ENCODE peak calls at places on chromosome 11, in four cellular contexts. Q, N, Y and M are unnamed samples.

GRCh38 chr11:125372088-125372487 is 124.0 kb downstream of the FEZ1 start:
- DNase-seq in Q (peak; percentile 40), Y (no peak), N (no peak), M (no peak)

GRCh38 chr11:125974284-125974683 is 28.4 kb downstream of the VSIG10L2 start:
- DNase-seq in N (no peak), Q (no peak), Y (no peak), M (no peak)

GRCh38 chr11:41383768-41384167 is 75.7 kb downstream of the LRRC4C start:
- DNase-seq in Y (no peak), N (no peak), Q (no peak), M (no peak)

GRCh38 chr11:38835986-38836385 is 2237.9 kb upstream of the RAG2 start:
- DNase-seq in Y (no peak), Q (no peak), N (no peak), M (no peak)

GRCh38 chr11:122724520-122724919 is 69.0 kb downstream of the UBASH3B start:
- DNase-seq in Y (no peak), N (no peak), Q (no peak), M (no peak)

GRCh38 chr11:116648229-116649174 is 124.3 kb downstream of the BUD13 start:
- DNase-seq in Q (no peak), N (no peak), Y (no peak), M (no peak)

GRCh38 chr11:80163011-80163410 is 722.2 kb upstream of the TENM4 start:
- DNase-seq in N (no peak), Y (peak; percentile 32), Q (no peak), M (peak; percentile 42)

GRCh38 chr11:87150936-87151335 is 113.2 kb downstream of the TMEM135 start:
- DNase-seq in Y (no peak), Q (no peak), N (no peak), M (no peak)

GRCh38 chr11:42625757-42626156 is 686.0 kb upstream of the API5 start:
- DNase-seq in N (no peak), Q (no peak), Y (no peak), M (no peak)

GRCh38 chr11:46446343-46446751 is 54.8 kb upstream of the CHRM4 start:
- DNase-seq in N (no peak), Q (no peak), Y (no peak), M (no peak)

GRCh38 chr11:47726878-47727514 is 11.8 kb upstream of the AGBL2 start:
- DNase-seq in Q (no peak), Y (no peak), N (no peak), M (no peak)

GRCh38 chr11:70740475-70740825 is 342.1 kb downstream of the CTTN start:
- DNase-seq in N (no peak), Y (no peak), Q (no peak), M (no peak)

GRCh38 chr11:35387341-35387982 is 31.9 kb downstream of the SLC1A2 start:
- DNase-seq in Y (no peak), N (no peak), Q (no peak), M (no peak)

GRCh38 chr11:35077709-35078695 is 61.0 kb upstream of the CD44 start:
- DNase-seq in N (peak; percentile 33), Q (no peak), Y (peak; percentile 82), M (peak; percentile 79)

GRCh38 chr11:126564588-126564987 is 209.1 kb downstream of the ST3GAL4 start:
- DNase-seq in Y (no peak), N (no peak), Q (no peak), M (no peak)

GRCh38 chr11:101127348-101127698 is 2.3 kb downstream of the PGR start:
- DNase-seq in Y (no peak), Q (no peak), N (no peak), M (no peak)

GRCh38 chr11:3196161-3197043 is 22.2 kb downstream of the MRGPRG start:
- DNase-seq in N (no peak), Q (peak; percentile 75), Y (no peak), M (no peak)

GRCh38 chr11:18307461-18308139 is 14.3 kb downstream of the HPS5 start:
- DNase-seq in Q (no peak), Y (no peak), N (no peak), M (peak; percentile 42)

GRCh38 chr11:1073261-1073724 is 1.4 kb upstream of the MUC2 start:
- DNase-seq in Y (peak; percentile 17), Q (peak; percentile 87), N (no peak), M (peak; percentile 57)

GRCh38 chr11:85718991-85719807 is 33.2 kb upstream of the CCDC89 start:
- DNase-seq in Y (peak; percentile 93), N (no peak), Q (no peak), M (peak; percentile 75)

GRCh38 chr11:82556210-82556609 is 177.5 kb downstream of the FAM181B start:
- DNase-seq in N (no peak), Y (no peak), Q (no peak), M (no peak)

GRCh38 chr11:35012467-35013191 is 96.2 kb downstream of the PDHX start:
- DNase-seq in Q (no peak), Y (no peak), N (no peak), M (no peak)

GRCh38 chr11:3855808-3856491 is 486 bp downstream of the STIM1 start:
- DNase-seq in N (no peak), Y (no peak), Q (peak; percentile 95), M (no peak)

GRCh38 chr11:42138454-42138853 is 679.0 kb upstream of the LRRC4C start:
- DNase-seq in Q (no peak), Y (no peak), N (no peak), M (no peak)

GRCh38 chr11:111623527-111624030 is 21.3 kb downstream of the SIK2 start:
- DNase-seq in Q (no peak), Y (no peak), N (no peak), M (no peak)

GRCh38 chr11:128533473-128533872 is 53.9 kb downstream of the ETS1 start:
- DNase-seq in N (no peak), Y (no peak), Q (no peak), M (no peak)

GRCh38 chr11:16542353-16542752 is 186.0 kb upstream of the SOX6 start:
- DNase-seq in Y (no peak), N (no peak), Q (no peak), M (no peak)

GRCh38 chr11:67489860-67490726 is 7.3 kb downstream of the AIP start:
- DNase-seq in Y (no peak), N (no peak), Q (peak; percentile 74), M (no peak)

GRCh38 chr11:125300791-125301218 is 136.3 kb downstream of the PKNOX2 start:
- DNase-seq in Y (peak; percentile 71), N (no peak), Q (no peak), M (peak; percentile 79)

GRCh38 chr11:35389897-35390462 is 29.4 kb downstream of the SLC1A2 start:
- DNase-seq in Y (no peak), Q (no peak), N (no peak), M (no peak)

GRCh38 chr11:105900515-105901035 is 121.5 kb downstream of the MSANTD4 start:
- DNase-seq in Y (no peak), Q (no peak), N (no peak), M (no peak)

GRCh38 chr11:118193910-118194566 is 17.6 kb upstream of the SCN2B start:
- DNase-seq in N (no peak), Y (no peak), Q (no peak), M (no peak)

GRCh38 chr11:33266418-33267215 is 9.4 kb downstream of the HIPK3 start:
- DNase-seq in Y (peak; percentile 85), N (no peak), Q (no peak), M (no peak)

GRCh38 chr11:124788521-124788920 is 11.7 kb downstream of the MSANTD2 start:
- DNase-seq in Q (no peak), N (no peak), Y (no peak), M (no peak)

GRCh38 chr11:129230006-129230405 is 37.9 kb upstream of the ARHGAP32 start:
- DNase-seq in Y (no peak), N (no peak), Q (no peak), M (no peak)

GRCh38 chr11:1531961-1532586 is 40.0 kb downstream of the DUSP8 start:
- DNase-seq in Q (no peak), Y (no peak), N (no peak), M (peak; percentile 63)

DNA sequence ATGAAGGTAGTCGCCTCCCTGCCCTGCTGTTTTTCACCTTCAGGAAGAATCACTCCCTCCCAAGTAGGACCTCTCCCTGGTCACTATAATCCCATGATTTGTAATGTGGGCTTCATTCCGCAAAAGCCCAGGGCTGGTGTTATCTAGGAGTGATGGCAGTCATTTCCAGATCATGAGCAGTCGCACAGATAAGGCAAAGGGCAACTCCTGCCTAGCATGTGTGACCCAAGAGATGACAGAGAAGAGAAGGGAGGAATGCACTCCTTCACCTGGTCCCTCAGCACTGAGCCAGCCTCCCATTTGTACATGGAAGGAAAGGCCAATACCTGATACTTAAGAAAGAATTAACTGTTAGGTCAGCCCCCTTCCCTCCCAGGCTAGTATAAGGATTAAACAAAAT is 102.9 kb downstream of the RPL27A start:
- DNase-seq in Q (no peak), N (no peak), Y (no peak), M (no peak)
- H3K27ac ChIP-seq in Q (no peak overlapping the region), N (no peak overlapping the region), Y (no peak overlapping the region), M (no peak overlapping the region)

GRCh38 chr11:75051043-75051442 is 45.6 kb downstream of the OR2AT4 start:
- DNase-seq in N (no peak), Y (no peak), Q (no peak), M (no peak)

GRCh38 chr11:75055511-75055910 is 41.2 kb downstream of the OR2AT4 start:
- DNase-seq in Q (no peak), Y (no peak), N (no peak), M (no peak)

GRCh38 chr11:75056806-75057205 is 39.9 kb downstream of the OR2AT4 start:
- DNase-seq in Y (no peak), N (no peak), Q (no peak), M (no peak)

GRCh38 chr11:75050516-75050915 is 46.2 kb downstream of the OR2AT4 start:
- DNase-seq in Y (no peak), N (no peak), Q (no peak), M (no peak)

GRCh38 chr11:75052457-75052856 is 44.2 kb downstream of the OR2AT4 start:
- DNase-seq in Y (no peak), Q (no peak), N (no peak), M (no peak)
- H3K27ac ChIP-seq in Y (no peak overlapping the region), Q (no peak overlapping the region), N (no peak overlapping the region), M (no peak overlapping the region)

GRCh38 chr11:27423125-27423524 is 49.5 kb downstream of the LGR4 start:
- DNase-seq in Q (no peak), N (no peak), Y (peak; percentile 17), M (peak; percentile 48)
- H3K27ac ChIP-seq in Q (no peak overlapping the region), N (no peak overlapping the region), Y (no peak overlapping the region), M (peak overlapping the region; percentile 35)

GRCh38 chr11:75514596-75514995 is 11.1 kb downstream of the GDPD5 start:
- DNase-seq in Y (no peak), Q (no peak), N (no peak), M (no peak)
- H3K27ac ChIP-seq in Y (no peak overlapping the region), Q (no peak overlapping the region), N (no peak overlapping the region), M (no peak overlapping the region)

GRCh38 chr11:93192163-93192562 is 5.6 kb downstream of the SLC36A4 start:
- DNase-seq in N (no peak), Y (no peak), Q (no peak), M (no peak)
- H3K27ac ChIP-seq in N (no peak overlapping the region), Y (no peak overlapping the region), Q (no peak overlapping the region), M (no peak overlapping the region)